ENCODE peak calls at places on chromosomes 11 and 22, in four cellular contexts. One of them, this sample, is unnamed. For H3K27me3, the result is how much of the 10 kb centered on the place peaks cover.

GRCh38 chr22:38704568-38705234 is 1.0 kb upstream of the GTPBP1 start:
- DNase-seq in H9: no peak
- DNase-seq in CD4-positive, alpha-beta T cell: no peak
- DNase-seq in right atrium auricular region: no peak
- DNase-seq in this sample: no peak

GRCh38 chr11:121575250-121575962 is 122.6 kb upstream of the SORL1-AS1 start:
- DNase-seq in H9: no peak
- DNase-seq in CD4-positive, alpha-beta T cell: no peak
- DNase-seq in right atrium auricular region: peak
- DNase-seq in this sample: no peak

GRCh38 chr11:67345949-67346819 is 7.2 kb downstream of the POLD4 start:
- DNase-seq in H9: no peak
- DNase-seq in CD4-positive, alpha-beta T cell: no peak
- DNase-seq in right atrium auricular region: no peak
- DNase-seq in this sample: peak

GRCh38 chr11:35246725-35247124 is 107.8 kb downstream of the CD44 start:
- DNase-seq in H9: no peak
- DNase-seq in CD4-positive, alpha-beta T cell: no peak
- DNase-seq in right atrium auricular region: no peak
- DNase-seq in this sample: no peak

GRCh38 chr11:69049490-69049867 is 747 bp downstream of the TPCN2 start:
- DNase-seq in H9: no peak
- DNase-seq in CD4-positive, alpha-beta T cell: no peak
- DNase-seq in right atrium auricular region: no peak
- DNase-seq in this sample: peak

GRCh38 chr11:68839953-68840641 is 1.6 kb downstream of the CPT1A start:
- DNase-seq in H9: peak
- DNase-seq in CD4-positive, alpha-beta T cell: no peak
- DNase-seq in right atrium auricular region: no peak
- DNase-seq in this sample: peak

GRCh38 chr11:2795491-2795991 is 90.0 kb downstream of the CDKN1C start:
- DNase-seq in H9: no peak
- DNase-seq in CD4-positive, alpha-beta T cell: no peak
- DNase-seq in right atrium auricular region: peak
- DNase-seq in this sample: no peak

GRCh38 chr11:129695543-129696308 is 119.9 kb upstream of the TMEM45B start:
- DNase-seq in H9: peak
- DNase-seq in CD4-positive, alpha-beta T cell: peak
- DNase-seq in right atrium auricular region: no peak
- DNase-seq in this sample: peak

GRCh38 chr11:116917632-116918031 is 80.2 kb upstream of the APOA1 start:
- DNase-seq in H9: no peak
- DNase-seq in CD4-positive, alpha-beta T cell: no peak
- DNase-seq in right atrium auricular region: no peak
- DNase-seq in this sample: no peak

GRCh38 chr22:49632199-49633009 is 195.3 kb downstream of the BRD1 start:
- DNase-seq in H9: peak
- DNase-seq in CD4-positive, alpha-beta T cell: no peak
- DNase-seq in right atrium auricular region: no peak
- DNase-seq in this sample: no peak

DNA sequence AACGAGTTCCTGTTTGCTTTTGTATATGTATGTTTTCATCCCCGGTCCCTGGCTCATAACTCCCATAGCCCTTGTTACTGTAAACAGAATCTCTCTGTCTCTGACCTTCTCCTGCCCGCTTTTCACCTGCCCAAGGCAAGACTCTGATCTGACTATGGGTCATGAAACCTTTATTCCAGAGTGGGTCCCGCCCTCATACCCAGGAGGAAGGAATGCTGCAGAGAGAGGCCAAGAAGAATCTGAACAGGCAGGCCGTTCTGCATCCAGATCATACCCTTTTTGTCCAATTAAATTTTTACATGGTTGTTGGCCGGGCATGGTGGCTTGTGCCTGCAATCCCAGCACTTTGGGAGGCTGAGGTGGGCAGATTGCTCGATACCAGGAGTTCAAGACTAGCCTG is 39.6 kb downstream of the GRIK4 start:
- DNase-seq in H9: no peak
- DNase-seq in CD4-positive, alpha-beta T cell: no peak
- DNase-seq in right atrium auricular region: no peak
- DNase-seq in this sample: no peak
- H3K27ac ChIP-seq in H9: no peak
- H3K27ac ChIP-seq in CD4-positive, alpha-beta T cell: no peak
- H3K27ac ChIP-seq in right atrium auricular region: no peak
- H3K27ac ChIP-seq in this sample: no peak

GRCh38 chr11:1733009-1733715 is 17.2 kb downstream of the IFITM10 start:
- DNase-seq in H9: no peak
- DNase-seq in CD4-positive, alpha-beta T cell: no peak
- DNase-seq in right atrium auricular region: no peak
- DNase-seq in this sample: no peak

GRCh38 chr11:1734571-1735081 is 15.8 kb downstream of the IFITM10 start:
- DNase-seq in H9: no peak
- DNase-seq in CD4-positive, alpha-beta T cell: no peak
- DNase-seq in right atrium auricular region: no peak
- DNase-seq in this sample: no peak

GRCh38 chr11:1731451-1732059 is 18.8 kb downstream of the IFITM10 start:
- DNase-seq in H9: no peak
- DNase-seq in CD4-positive, alpha-beta T cell: no peak
- DNase-seq in right atrium auricular region: no peak
- DNase-seq in this sample: no peak

GRCh38 chr11:1733716-1734351 is 16.6 kb downstream of the IFITM10 start:
- DNase-seq in H9: no peak
- DNase-seq in CD4-positive, alpha-beta T cell: no peak
- DNase-seq in right atrium auricular region: no peak
- DNase-seq in this sample: no peak

GRCh38 chr11:1732421-1733008 is 17.9 kb downstream of the IFITM10 start:
- DNase-seq in H9: no peak
- DNase-seq in CD4-positive, alpha-beta T cell: no peak
- DNase-seq in right atrium auricular region: no peak
- DNase-seq in this sample: no peak
- H3K27me3 ChIP-seq in H9: under half
- H3K27me3 ChIP-seq in CD4-positive, alpha-beta T cell: under half
- H3K27me3 ChIP-seq in right atrium auricular region: under half
- H3K27me3 ChIP-seq in this sample: under half

GRCh38 chr22:46119093-46119728 is 31.1 kb upstream of the PPARA start:
- DNase-seq in H9: no peak
- DNase-seq in CD4-positive, alpha-beta T cell: no peak
- DNase-seq in right atrium auricular region: no peak
- DNase-seq in this sample: no peak

GRCh38 chr22:46116491-46116958 is 33.8 kb upstream of the PPARA start:
- DNase-seq in H9: peak
- DNase-seq in CD4-positive, alpha-beta T cell: peak
- DNase-seq in right atrium auricular region: peak
- DNase-seq in this sample: peak

GRCh38 chr22:46115388-46115678 is 35.0 kb upstream of the PPARA start:
- DNase-seq in H9: no peak
- DNase-seq in CD4-positive, alpha-beta T cell: no peak
- DNase-seq in right atrium auricular region: no peak
- DNase-seq in this sample: no peak

GRCh38 chr22:46115755-46116490 is 34.4 kb upstream of the PPARA start:
- DNase-seq in H9: no peak
- DNase-seq in CD4-positive, alpha-beta T cell: no peak
- DNase-seq in right atrium auricular region: no peak
- DNase-seq in this sample: no peak

DNA sequence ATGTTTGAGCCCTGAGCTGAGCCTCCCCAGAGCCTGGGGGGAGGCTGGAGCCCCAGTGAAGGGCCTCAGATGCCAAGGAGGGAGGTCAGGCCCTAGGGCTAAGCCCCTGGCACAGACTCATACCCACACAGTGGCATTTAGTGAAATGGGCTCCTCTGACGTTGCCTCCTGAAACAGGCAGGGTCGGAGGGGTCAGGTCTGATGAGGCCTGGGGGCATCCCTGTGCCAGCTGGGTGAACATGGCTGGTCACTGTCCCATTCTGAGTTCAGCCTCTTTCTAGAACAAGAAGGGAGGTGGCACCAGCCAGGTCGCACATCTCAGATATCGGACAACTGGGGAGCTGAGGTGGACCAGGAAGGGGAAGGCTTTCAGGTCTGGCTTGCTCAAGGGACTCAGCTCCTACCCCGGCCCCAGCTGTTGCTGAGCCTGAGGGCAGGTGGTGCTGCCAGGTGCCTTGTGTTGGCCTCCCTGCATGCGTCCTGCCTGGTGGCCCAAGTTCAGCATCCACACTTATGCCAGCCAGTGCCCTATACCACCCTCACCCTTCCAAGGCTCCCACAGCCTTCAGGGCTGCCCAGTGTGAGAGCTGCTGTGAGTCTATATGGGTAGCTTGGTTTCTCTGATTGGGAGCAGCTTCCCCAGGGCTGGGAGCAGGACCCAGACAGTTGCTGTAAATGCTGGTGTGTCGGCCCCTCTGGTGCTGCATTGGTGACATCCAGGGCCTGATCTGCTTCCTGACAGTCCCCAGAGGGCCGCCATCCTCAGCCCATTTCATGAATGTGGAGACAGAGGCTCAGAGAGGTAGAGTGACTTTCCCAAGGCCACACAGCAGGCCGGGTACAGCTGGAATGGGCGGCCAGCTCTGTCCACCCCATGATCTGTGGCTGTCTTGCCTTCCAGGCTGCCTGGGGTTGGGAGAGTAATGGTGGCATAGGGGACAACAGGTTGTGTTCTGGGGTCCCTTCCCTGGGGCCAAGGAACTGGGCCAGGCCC is 32.8 kb upstream of the PPARA start:
- DNase-seq in H9: no peak
- DNase-seq in CD4-positive, alpha-beta T cell: no peak
- DNase-seq in right atrium auricular region: no peak
- DNase-seq in this sample: no peak
- H3K27ac ChIP-seq in H9: no peak
- H3K27ac ChIP-seq in CD4-positive, alpha-beta T cell: no peak
- H3K27ac ChIP-seq in right atrium auricular region: no peak
- H3K27ac ChIP-seq in this sample: no peak

DNA sequence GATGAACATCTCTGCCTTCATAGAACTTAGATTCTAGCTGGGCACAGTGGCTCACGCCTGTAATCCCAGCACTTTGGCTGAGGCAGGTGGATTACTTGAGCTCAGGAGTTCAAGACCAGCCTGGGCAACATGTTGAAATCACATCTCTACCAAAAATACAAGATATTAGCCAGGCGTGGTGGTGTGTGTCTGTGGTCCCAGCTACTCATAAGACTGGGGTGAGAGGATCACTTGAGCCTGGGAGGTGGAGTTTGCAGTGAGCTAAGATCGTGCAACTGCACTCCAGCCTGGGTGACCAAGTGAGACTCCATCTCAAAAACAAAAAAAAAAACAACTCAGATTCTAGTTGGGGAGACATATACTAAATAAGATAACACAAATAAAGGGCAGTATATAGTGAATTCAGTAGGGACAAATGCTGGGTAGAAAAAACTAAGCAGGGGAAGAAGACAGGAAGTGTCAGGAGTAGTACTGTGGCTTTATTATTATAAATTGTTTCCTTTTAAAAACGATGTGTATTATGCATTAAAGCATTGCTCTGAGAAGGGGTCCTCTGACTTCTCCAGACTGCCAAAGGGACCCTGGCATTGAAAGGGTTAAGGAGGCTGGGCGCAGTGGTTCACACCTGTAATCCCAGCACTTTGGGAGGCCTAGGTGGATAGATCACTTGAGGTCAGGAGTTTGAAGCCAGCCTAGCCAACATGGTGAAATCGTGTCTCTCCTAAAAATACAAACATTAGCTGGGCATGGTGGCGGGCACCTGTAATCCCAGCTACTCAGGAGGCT is 46.7 kb downstream of the PACS1 start:
- DNase-seq in H9: no peak
- DNase-seq in CD4-positive, alpha-beta T cell: no peak
- DNase-seq in right atrium auricular region: no peak
- DNase-seq in this sample: no peak
- H3K27me3 ChIP-seq in H9: under half
- H3K27me3 ChIP-seq in CD4-positive, alpha-beta T cell: under half
- H3K27me3 ChIP-seq in right atrium auricular region: under half
- H3K27me3 ChIP-seq in this sample: under half

GRCh38 chr11:37411289-37411688 is 813.3 kb upstream of the RAG2 start:
- DNase-seq in H9: no peak
- DNase-seq in CD4-positive, alpha-beta T cell: no peak
- DNase-seq in right atrium auricular region: no peak
- DNase-seq in this sample: no peak
- H3K27ac ChIP-seq in H9: no peak
- H3K27ac ChIP-seq in CD4-positive, alpha-beta T cell: no peak
- H3K27ac ChIP-seq in right atrium auricular region: no peak
- H3K27ac ChIP-seq in this sample: no peak

GRCh38 chr11:4495986-4496385 is 13.5 kb downstream of the OR52K1 start:
- DNase-seq in H9: no peak
- DNase-seq in CD4-positive, alpha-beta T cell: no peak
- DNase-seq in right atrium auricular region: no peak
- DNase-seq in this sample: no peak
- H3K27me3 ChIP-seq in H9: under half
- H3K27me3 ChIP-seq in CD4-positive, alpha-beta T cell: under half
- H3K27me3 ChIP-seq in right atrium auricular region: under half
- H3K27me3 ChIP-seq in this sample: under half